ENCODE peak calls at places on chromosomes 13 and 19, in ten cellular contexts. U is LoVo; S is NCI-H1436; L is stimulated activated CD4-positive, alpha-beta T cell treated with anti-CD3 and anti-CD28 coated beads, Interleukin-4, amount 100 ng/mL, for 48 hours; C is osteoblast; I is naive thymus-derived CD8-positive, alpha-beta T cell; Y is H7; M is HCEC 1CT; R is progenitor cell of endocrine pancreas; B is ovary. F is an unnamed sample.

GRCh38 chr19:45790942-45791341 is 1.7 kb downstream of the DMWD start:
- DNase-seq in U (no peak), S (no peak), L (no peak), C (peak; percentile 46), I (no peak), Y (no peak), M (no peak), R (no peak), B (no peak), F (no peak)

GRCh38 chr19:28422046-28422445 is 790.9 kb downstream of the UQCRFS1 start:
- DNase-seq in U (no peak), S (no peak), L (no peak), C (no peak), I (no peak), Y (no peak), M (no peak), R (no peak), B (no peak), F (no peak)

GRCh38 chr13:84130739-84131138 is 248.5 kb upstream of the SLITRK1 start:
- DNase-seq in U (no peak), S (no peak), L (no peak), C (no peak), I (no peak), Y (no peak), M (no peak), R (no peak), B (no peak), F (peak; percentile 31)

GRCh38 chr13:30696278-30697176 is 38.8 kb upstream of the ALOX5AP start:
- DNase-seq in U (no peak), S (no peak), L (no peak), C (no peak), I (no peak), Y (no peak), M (no peak), R (no peak), B (no peak), F (no peak)

GRCh38 chr19:41591951-41592562 is 16.1 kb downstream of the CEACAM21 start:
- DNase-seq in U (no peak), S (no peak), L (no peak), C (no peak), I (no peak), Y (no peak), M (no peak), R (no peak), B (no peak), F (no peak)

GRCh38 chr13:108964601-108965000 is 335.2 kb downstream of the MYO16 start:
- DNase-seq in U (no peak), S (no peak), L (no peak), C (peak; percentile 6), I (no peak), Y (no peak), M (no peak), R (no peak), B (no peak), F (no peak)

GRCh38 chr19:41064974-41065569 is 23.2 kb upstream of the CYP2A13 start:
- DNase-seq in U (no peak), S (no peak), L (no peak), C (no peak), I (no peak), Y (peak; percentile 62), M (no peak), R (no peak), B (no peak), F (peak; percentile 32)

GRCh38 chr13:31431722-31432137 is 232.0 kb downstream of the B3GLCT start:
- DNase-seq in U (peak; percentile 43), S (no peak), L (peak; percentile 34), C (peak; percentile 76), I (peak; percentile 27), Y (peak; percentile 35), M (peak; percentile 10), R (peak; percentile 37), B (peak; percentile 42), F (peak; percentile 4)

GRCh38 chr13:43758834-43759233 is 27.9 kb downstream of the ENOX1 start:
- DNase-seq in U (no peak), S (no peak), L (no peak), C (no peak), I (no peak), Y (no peak), M (no peak), R (no peak), B (no peak), F (no peak)

GRCh38 chr13:113658836-113659235 is 838 bp upstream of the ATP4B start:
- DNase-seq in U (no peak), S (no peak), L (no peak), C (peak; percentile 30), I (no peak), Y (peak; percentile 39), M (no peak), R (no peak), B (no peak), F (no peak)

GRCh38 chr19:56748443-56748842 is 76.9 kb upstream of the ZNF835 start:
- DNase-seq in U (no peak), S (no peak), L (no peak), C (no peak), I (no peak), Y (no peak), M (no peak), R (no peak), B (peak; percentile 70), F (peak; percentile 2)

GRCh38 chr19:16330368-16330801 is 5.8 kb downstream of the KLF2 start:
- DNase-seq in U (peak; percentile 90), S (no peak), L (peak; percentile 92), C (peak; percentile 95), I (peak; percentile 91), Y (no peak), M (peak; percentile 81), R (no peak), B (peak; percentile 82), F (peak; percentile 94)

GRCh38 chr13:90443268-90443667 is 904.2 kb upstream of the MIR17HG start:
- DNase-seq in U (no peak), S (no peak), L (no peak), C (no peak), I (no peak), Y (no peak), M (no peak), R (no peak), B (no peak), F (no peak)

GRCh38 chr13:45327253-45327954 is 13.6 kb downstream of the TPT1 start:
- DNase-seq in U (no peak), S (no peak), L (no peak), C (peak; percentile 8), I (no peak), Y (no peak), M (no peak), R (no peak), B (no peak), F (no peak)

GRCh38 chr13:21668665-21669599 is 1.9 kb upstream of the FGF9 start:
- DNase-seq in U (no peak), S (peak; percentile 14), L (no peak), C (peak; percentile 78), I (peak; percentile 66), Y (peak; percentile 72), M (no peak), R (peak; percentile 31), B (peak; percentile 40), F (no peak)

GRCh38 chr13:26440111-26440510 is 117.4 kb upstream of the WASF3 start:
- DNase-seq in U (no peak), S (no peak), L (no peak), C (no peak), I (no peak), Y (no peak), M (no peak), R (no peak), B (no peak), F (peak; percentile 61)

GRCh38 chr19:20664917-20665781 is 3.8 kb upstream of the ZNF626 start:
- DNase-seq in U (no peak), S (no peak), L (no peak), C (peak; percentile 25), I (no peak), Y (peak; percentile 32), M (no peak), R (peak; percentile 22), B (peak; percentile 36), F (no peak)

GRCh38 chr13:78060966-78061365 is 142.3 kb upstream of the EDNRB start:
- DNase-seq in U (no peak), S (no peak), L (no peak), C (peak; percentile 35), I (no peak), Y (no peak), M (no peak), R (no peak), B (no peak), F (no peak)

GRCh38 chr19:50794074-50794777 is 4.0 kb downstream of the ACP4 start:
- DNase-seq in U (no peak), S (peak; percentile 54), L (peak; percentile 40), C (peak; percentile 86), I (no peak), Y (no peak), M (no peak), R (no peak), B (no peak), F (no peak)

GRCh38 chr13:50713849-50714248 is 129.6 kb downstream of the DLEU7 start:
- DNase-seq in U (no peak), S (no peak), L (no peak), C (peak; percentile 62), I (no peak), Y (no peak), M (peak; percentile 3), R (no peak), B (no peak), F (peak; percentile 28)

GRCh38 chr19:14476663-14477401 is 1.7 kb upstream of the PTGER1 start:
- DNase-seq in U (peak; percentile 15), S (peak; percentile 39), L (no peak), C (peak; percentile 99), I (no peak), Y (peak; percentile 78), M (peak; percentile 53), R (no peak), B (no peak), F (peak; percentile 29)

GRCh38 chr13:68923995-68924394 is 1183.6 kb upstream of the ATXN8OS start:
- DNase-seq in U (no peak), S (no peak), L (no peak), C (no peak), I (no peak), Y (no peak), M (no peak), R (no peak), B (no peak), F (no peak)

GRCh38 chr19:14021474-14021873 is 6.5 kb upstream of the RLN3 start:
- DNase-seq in U (no peak), S (no peak), L (no peak), C (no peak), I (no peak), Y (no peak), M (no peak), R (no peak), B (no peak), F (no peak)

GRCh38 chr19:2791440-2791839 is 6.1 kb downstream of the THOP1 start:
- DNase-seq in U (no peak), S (no peak), L (no peak), C (no peak), I (no peak), Y (no peak), M (no peak), R (no peak), B (no peak), F (no peak)

GRCh38 chr19:19406878-19407639 is 1.6 kb downstream of the GATAD2A start:
- DNase-seq in U (peak; percentile 74), S (no peak), L (peak; percentile 52), C (no peak), I (peak; percentile 39), Y (no peak), M (peak; percentile 44), R (no peak), B (no peak), F (peak; percentile 70)

GRCh38 chr19:46265217-46265828 is 31.5 kb upstream of the HIF3A start:
- DNase-seq in U (peak; percentile 69), S (peak; percentile 75), L (peak; percentile 60), C (peak; percentile 85), I (peak; percentile 69), Y (peak; percentile 79), M (peak; percentile 61), R (peak; percentile 66), B (peak; percentile 70), F (peak; percentile 64)

GRCh38 chr19:489418-490196 is 6.7 kb upstream of the MADCAM1 start:
- DNase-seq in U (no peak), S (no peak), L (no peak), C (peak; percentile 97), I (no peak), Y (peak; percentile 86), M (no peak), R (no peak), B (peak; percentile 46), F (no peak)

GRCh38 chr13:59247166-59247565 is 916.6 kb downstream of the DIAPH3 start:
- DNase-seq in U (no peak), S (no peak), L (no peak), C (no peak), I (no peak), Y (no peak), M (no peak), R (no peak), B (no peak), F (no peak)